ENCODE peak calls at places on chromosomes 4 and X, in six cellular contexts. K is coronary artery, G is Caco-2, F is epithelial cell of esophagus, S is A549, L is cardiac fibroblast. I is an unnamed sample.

GRCh38 chr4:89838005-89838404 is 1.0 kb upstream of the SNCA start:
- DNase-seq in K (no peak), S (no peak), L (no peak), F (peak; percentile 40), G (no peak), I (peak; percentile 36)

GRCh38 chr4:169133932-169134331 is 123.9 kb upstream of the CBR4 start:
- DNase-seq in F (no peak), L (no peak), G (no peak), S (no peak), K (no peak), I (no peak)

GRCh38 chrX:40469316-40469715 is 111.5 kb upstream of the ATP6AP2 start:
- DNase-seq in S (no peak), K (no peak), F (peak; percentile 41), L (no peak), G (no peak), I (no peak)

GRCh38 chr4:120395746-120396145 is 329.1 kb upstream of the MAD2L1 start:
- DNase-seq in F (no peak), G (no peak), L (no peak), S (no peak), K (no peak), I (no peak)

GRCh38 chr4:119233750-119234149 is 21.2 kb downstream of the USP53 start:
- DNase-seq in S (no peak), G (no peak), K (no peak), L (peak; percentile 35), F (no peak), I (peak; percentile 10)

GRCh38 chr4:24855741-24856140 is 57.1 kb downstream of the CCDC149 start:
- DNase-seq in F (no peak), S (no peak), L (no peak), K (no peak), G (no peak), I (no peak)

GRCh38 chr4:3442959-3443749 is 1.4 kb downstream of the HGFAC start:
- DNase-seq in F (peak; percentile 42), S (peak; percentile 40), G (no peak), K (no peak), L (peak; percentile 44), I (peak; percentile 56)

GRCh38 chr4:14650127-14650526 is 352.2 kb upstream of the CPEB2 start:
- DNase-seq in L (no peak), K (no peak), S (no peak), G (no peak), F (peak; percentile 31), I (peak; percentile 16)

GRCh38 chr4:86961605-86962295 is 26.9 kb downstream of the AFF1 start:
- DNase-seq in G (no peak), K (no peak), S (peak; percentile 11), L (peak; percentile 39), F (no peak), I (no peak)

GRCh38 chrX:67545772-67546495 is 2.1 kb downstream of the AR start:
- DNase-seq in S (peak; percentile 18), G (no peak), K (peak; percentile 73), F (peak; percentile 11), L (peak; percentile 17), I (no peak)

GRCh38 chr4:84530871-84531270 is 31.8 kb upstream of the NKX6-1 start:
- DNase-seq in F (peak; percentile 41), G (no peak), S (peak; percentile 18), K (no peak), L (peak; percentile 5), I (peak; percentile 70)

GRCh38 chr4:113607998-113608397 is 153.5 kb downstream of the CAMK2D start:
- DNase-seq in S (no peak), L (no peak), K (no peak), F (no peak), G (no peak), I (no peak)

DNA sequence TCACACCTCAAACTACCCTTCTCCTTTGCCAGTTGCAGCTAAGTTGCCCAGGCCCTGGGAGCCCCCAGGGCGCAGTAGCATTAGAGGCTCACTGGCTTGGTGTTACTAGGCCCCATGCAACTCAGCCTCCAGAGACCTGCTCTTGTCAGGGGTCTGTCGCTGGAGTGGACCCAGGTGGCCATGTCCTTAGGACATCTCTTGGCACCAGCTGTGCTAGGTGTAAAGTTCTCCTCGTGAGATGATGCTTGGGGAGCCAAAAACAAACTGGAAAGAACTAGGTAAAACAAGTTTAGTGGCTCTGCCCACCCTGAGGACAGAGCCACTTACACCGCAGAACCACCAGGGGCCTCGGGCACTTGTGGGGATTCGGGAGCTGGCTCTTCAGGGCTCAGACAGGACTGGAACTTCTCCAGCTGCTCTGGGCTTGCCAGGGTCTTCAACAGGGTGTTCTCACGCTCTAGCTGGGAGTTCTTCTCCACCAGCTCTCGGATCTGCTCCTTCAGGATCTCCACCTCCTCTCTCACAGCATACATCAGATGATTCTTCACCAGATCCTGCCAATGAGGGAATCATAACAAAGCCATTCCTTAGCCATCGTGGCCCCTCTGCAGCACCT is 61.3 kb downstream of the TSC22D3 start:
- DNase-seq in L (peak; percentile 56), S (no peak), K (no peak), F (no peak), G (no peak), I (no peak)
- TF ChIP-seq CTCF in L (peak; percentile 28), S (no peak), K (no peak), F (peak; percentile 19), G (no peak), I (no peak)

GRCh38 chr4:2183394-2183793 is 58.5 kb downstream of the HAUS3 start:
- DNase-seq in G (no peak), K (no peak), L (peak; percentile 39), F (peak; percentile 6), S (no peak), I (no peak)

GRCh38 chr4:2180410-2180809 is 61.5 kb downstream of the HAUS3 start:
- DNase-seq in L (peak; percentile 11), K (no peak), S (no peak), G (no peak), F (no peak), I (no peak)

GRCh38 chr4:2182981-2183380 is 58.9 kb downstream of the HAUS3 start:
- DNase-seq in L (peak; percentile 29), K (no peak), F (peak; percentile 56), S (no peak), G (no peak), I (peak; percentile 37)

GRCh38 chr4:2186865-2187172 is 55.1 kb downstream of the HAUS3 start:
- DNase-seq in G (no peak), S (no peak), L (no peak), F (no peak), K (no peak), I (no peak)

GRCh38 chr4:2186133-2186864 is 55.6 kb downstream of the HAUS3 start:
- DNase-seq in S (peak; percentile 33), F (peak; percentile 78), L (peak; percentile 45), G (peak; percentile 49), K (no peak), I (peak; percentile 70)
- TF ChIP-seq CTCF in S (peak; percentile 29), F (peak; percentile 81), L (peak; percentile 39), G (peak; percentile 63), K (no peak), I (peak; percentile 81)

GRCh38 chr4:46931981-46932380 is 22.9 kb upstream of the COX7B2 start:
- DNase-seq in L (peak; percentile 48), G (no peak), K (no peak), S (peak; percentile 3), F (peak; percentile 39), I (peak; percentile 59)
- TF ChIP-seq CTCF in L (peak; percentile 67), G (peak; percentile 13), K (peak; percentile 64), S (no peak), F (peak; percentile 54), I (peak; percentile 49)

DNA sequence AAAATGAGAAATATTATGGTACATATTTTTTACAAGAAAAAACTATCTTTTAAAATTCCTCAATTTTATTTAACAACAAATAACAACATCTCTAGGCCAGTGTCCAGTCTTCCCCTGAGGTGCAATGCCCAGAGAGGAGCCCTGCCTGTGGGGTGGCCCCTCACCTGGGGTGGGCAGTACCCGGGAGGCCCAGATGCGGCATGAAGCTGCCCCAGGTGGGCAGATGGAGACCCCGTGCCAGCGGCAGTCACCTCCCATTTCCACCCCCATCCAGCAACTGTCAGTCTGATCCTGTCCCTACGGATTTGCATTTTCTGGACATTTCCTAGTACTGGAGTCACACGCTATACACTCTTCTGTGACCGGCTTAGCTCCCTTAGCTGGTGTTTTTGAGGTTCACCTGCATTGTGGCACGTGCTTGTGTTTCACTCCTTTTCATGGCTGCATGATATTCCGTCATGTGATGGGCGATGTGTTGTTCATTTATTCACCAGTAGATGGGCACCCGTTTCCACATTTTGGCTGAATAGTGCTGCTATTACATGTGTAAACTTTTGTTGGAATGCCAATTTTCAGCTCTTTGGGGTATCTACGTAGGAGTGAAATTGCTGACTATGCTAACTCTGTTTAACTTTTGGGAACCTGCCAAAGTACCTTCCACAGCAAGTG is 11.9 kb upstream of the MAEA start:
- DNase-seq in L (peak; percentile 15), K (peak; percentile 41), S (peak; percentile 15), F (no peak), G (no peak), I (peak; percentile 24)
- TF ChIP-seq CTCF in L (peak; percentile 18), K (no peak), S (no peak), F (peak; percentile 19), G (no peak), I (no peak)

GRCh38 chr4:101367201-101367600 is 19.9 kb upstream of the PPP3CA start:
- DNase-seq in F (peak; percentile 90), K (no peak), G (no peak), S (peak; percentile 9), L (peak; percentile 85), I (peak; percentile 16)
- TF ChIP-seq CTCF in F (no peak), K (no peak), G (no peak), S (no peak), L (no peak), I (no peak)

DNA sequence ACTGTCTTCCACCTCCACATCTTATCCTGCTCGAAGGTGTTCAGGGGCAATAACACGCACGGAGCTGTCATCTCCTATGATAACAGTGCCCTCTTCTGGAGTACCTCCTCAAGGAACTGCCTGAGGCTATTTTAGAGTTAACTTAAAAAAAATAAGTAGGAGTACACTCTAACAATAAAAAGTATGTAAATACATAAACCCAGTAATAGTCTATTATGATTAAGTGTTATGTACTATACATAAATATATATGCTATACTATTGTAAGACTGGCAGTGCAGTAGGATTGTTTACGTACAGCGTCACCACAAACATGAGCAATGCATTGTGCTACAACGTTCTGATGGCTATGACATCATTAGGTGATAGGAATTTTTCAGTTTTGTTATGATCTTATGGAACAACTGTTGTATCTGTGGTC is 34.5 kb upstream of the TLR2 start:
- DNase-seq in S (peak; percentile 38), F (peak; percentile 56), K (no peak), L (no peak), G (no peak), I (peak; percentile 43)
- TF ChIP-seq CTCF in S (peak; percentile 17), F (peak; percentile 24), K (no peak), L (peak; percentile 44), G (peak; percentile 30), I (peak; percentile 7)

DNA sequence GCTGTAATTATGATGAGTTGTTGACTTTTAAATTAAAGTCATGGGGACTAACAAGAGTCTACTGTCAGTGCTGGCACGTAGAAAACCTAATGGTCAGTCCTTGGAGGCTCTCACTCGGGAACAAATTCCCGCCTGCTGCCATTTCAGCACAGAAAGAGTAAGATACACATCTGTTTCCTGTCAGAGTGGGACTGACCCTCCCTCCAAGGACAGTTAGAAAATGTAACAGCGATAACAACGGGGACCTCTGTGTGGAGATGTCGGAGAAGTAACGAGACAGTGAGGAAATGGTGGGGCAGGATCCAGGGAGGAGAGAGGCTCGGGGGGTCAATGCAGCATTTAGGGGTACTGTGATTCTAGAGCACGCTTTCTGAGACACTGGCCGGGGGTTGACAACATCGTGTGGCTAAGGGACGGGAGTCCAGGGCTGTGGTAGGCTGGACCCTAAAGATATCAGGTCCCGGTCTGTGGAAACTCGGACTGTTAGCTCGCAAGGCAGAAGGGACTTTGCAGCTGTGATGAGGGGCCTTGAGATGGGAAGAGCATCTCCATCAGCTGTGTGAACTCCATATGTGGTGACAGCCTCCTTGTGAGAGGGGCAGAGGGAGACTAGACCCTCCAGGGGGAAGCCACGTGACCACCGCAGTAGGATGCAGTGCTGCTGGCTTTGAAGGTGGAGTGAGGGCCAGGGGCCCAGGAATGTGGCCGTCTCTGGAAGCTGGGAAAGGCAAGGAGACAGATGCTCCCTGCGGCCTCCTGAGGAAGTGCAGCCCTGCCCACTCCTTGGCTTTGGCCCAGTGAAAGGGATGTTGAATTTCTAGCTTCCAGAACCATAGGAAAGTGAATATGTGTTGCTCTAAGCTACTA is 35.8 kb upstream of the SORCS2 start:
- DNase-seq in L (peak; percentile 56), S (peak; percentile 27), K (peak; percentile 73), G (peak; percentile 25), F (no peak), I (no peak)
- TF ChIP-seq CTCF in L (peak; percentile 81), S (peak; percentile 8), K (peak; percentile 34), G (no peak), F (peak; percentile 59), I (no peak)